ENCODE peak calls at places on chromosomes 6 and 20, in four cellular contexts. Z is sigmoid colon, R is transverse colon, Y is A549. S is an unnamed sample.

GRCh38 chr6:1232578-1232977 is 79.3 kb upstream of the FOXQ1 start:
- DNase-seq in Z (no peak), R (no peak), Y (no peak), S (no peak)

GRCh38 chr6:42318485-42318884 is 100.8 kb upstream of the MRPS10 start:
- DNase-seq in Z (no peak), R (no peak), Y (no peak), S (no peak)

GRCh38 chr6:5085638-5086293 is 625 bp downstream of the PPP1R3G start:
- DNase-seq in Z (no peak), R (peak), Y (no peak), S (peak)

GRCh38 chr20:38426006-38426405 is 9.1 kb downstream of the SNHG17 start:
- DNase-seq in Z (no peak), R (no peak), Y (peak), S (peak)

GRCh38 chr6:6970851-6971250 is 136.9 kb upstream of the RREB1 start:
- DNase-seq in Z (no peak), R (no peak), Y (no peak), S (no peak)

GRCh38 chr6:166228425-166228824 is 60.8 kb upstream of the TBXT start:
- DNase-seq in Z (no peak), R (no peak), Y (no peak), S (no peak)

GRCh38 chr6:3748726-3749389 is 2.7 kb downstream of the PXDC1 start:
- DNase-seq in Z (no peak), R (no peak), Y (no peak), S (no peak)

GRCh38 chr6:146090474-146090873 is 61.6 kb downstream of the GRM1 start:
- DNase-seq in Z (no peak), R (no peak), Y (no peak), S (no peak)

GRCh38 chr6:35611235-35611634 is 77.5 kb downstream of the FKBP5 start:
- DNase-seq in Z (no peak), R (no peak), Y (no peak), S (no peak)

GRCh38 chr20:32914031-32914430 is 55.3 kb downstream of the EFCAB8 start:
- DNase-seq in Z (peak), R (no peak), Y (no peak), S (no peak)

GRCh38 chr6:37354526-37355384 is 972 bp downstream of the RNF8 start:
- DNase-seq in Z (peak), R (peak), Y (peak), S (peak)

GRCh38 chr6:2970753-2971419 is 481 bp downstream of the SERPINB6 start:
- DNase-seq in Z (peak), R (peak), Y (peak), S (peak)

GRCh38 chr6:51910846-51911245 is 176.6 kb downstream of the PKHD1 start:
- DNase-seq in Z (no peak), R (no peak), Y (no peak), S (no peak)

GRCh38 chr6:154578004-154578559 is 67.6 kb upstream of the CNKSR3 start:
- DNase-seq in Z (no peak), R (no peak), Y (no peak), S (no peak)

GRCh38 chr6:41162687-41163418 is at the start of gene TREM2:
- DNase-seq in Z (no peak), R (no peak), Y (no peak), S (no peak)

GRCh38 chr6:123203928-123204327 is 207.9 kb downstream of the CLVS2 start:
- DNase-seq in Z (no peak), R (no peak), Y (no peak), S (no peak)

GRCh38 chr6:155188707-155189496 is 74.9 kb upstream of the CLDN20 start:
- DNase-seq in Z (no peak), R (no peak), Y (no peak), S (no peak)

GRCh38 chr20:12627485-12627884 is 381.3 kb upstream of the SPTLC3 start:
- DNase-seq in Z (no peak), R (no peak), Y (no peak), S (no peak)

GRCh38 chr20:33131949-33132822 is 35.8 kb upstream of the BPIFA2 start:
- DNase-seq in Z (no peak), R (no peak), Y (peak), S (no peak)

GRCh38 chr6:30002871-30003270 is 58.2 kb upstream of the POLR1H start:
- DNase-seq in Z (no peak), R (no peak), Y (no peak), S (no peak)

GRCh38 chr6:35044771-35045275 is 96.3 kb downstream of the TCP11 start:
- DNase-seq in Z (peak), R (peak), Y (no peak), S (no peak)

GRCh38 chr6:160069050-160069454 is 52.6 kb upstream of the SLC22A1 start:
- DNase-seq in Z (peak), R (peak), Y (no peak), S (no peak)

GRCh38 chr6:76416821-76417605 is 344.6 kb upstream of the IMPG1 start:
- DNase-seq in Z (no peak), R (peak), Y (no peak), S (no peak)

GRCh38 chr6:87730310-87730709 is 28.3 kb upstream of the AKIRIN2 start:
- DNase-seq in Z (peak), R (peak), Y (no peak), S (no peak)

GRCh38 chr6:137926207-137926731 is 59.2 kb downstream of the TNFAIP3 start:
- DNase-seq in Z (no peak), R (no peak), Y (no peak), S (peak)

GRCh38 chr6:106444777-106445507 is 84.4 kb downstream of the CRYBG1 start:
- DNase-seq in Z (no peak), R (no peak), Y (peak), S (peak)

GRCh38 chr6:133631421-133631820 is 257.5 kb upstream of the TCF21 start:
- DNase-seq in Z (no peak), R (no peak), Y (no peak), S (no peak)

GRCh38 chr6:152094992-152095592 is 287.6 kb downstream of the ESR1 start:
- DNase-seq in Z (peak), R (peak), Y (peak), S (peak)

GRCh38 chr6:4913705-4914411 is 90.0 kb downstream of the RPP40 start:
- DNase-seq in Z (no peak), R (no peak), Y (no peak), S (no peak)

GRCh38 chr6:155126727-155127439 is 131.8 kb downstream of the TIAM2 start:
- DNase-seq in Z (no peak), R (no peak), Y (peak), S (no peak)

DNA sequence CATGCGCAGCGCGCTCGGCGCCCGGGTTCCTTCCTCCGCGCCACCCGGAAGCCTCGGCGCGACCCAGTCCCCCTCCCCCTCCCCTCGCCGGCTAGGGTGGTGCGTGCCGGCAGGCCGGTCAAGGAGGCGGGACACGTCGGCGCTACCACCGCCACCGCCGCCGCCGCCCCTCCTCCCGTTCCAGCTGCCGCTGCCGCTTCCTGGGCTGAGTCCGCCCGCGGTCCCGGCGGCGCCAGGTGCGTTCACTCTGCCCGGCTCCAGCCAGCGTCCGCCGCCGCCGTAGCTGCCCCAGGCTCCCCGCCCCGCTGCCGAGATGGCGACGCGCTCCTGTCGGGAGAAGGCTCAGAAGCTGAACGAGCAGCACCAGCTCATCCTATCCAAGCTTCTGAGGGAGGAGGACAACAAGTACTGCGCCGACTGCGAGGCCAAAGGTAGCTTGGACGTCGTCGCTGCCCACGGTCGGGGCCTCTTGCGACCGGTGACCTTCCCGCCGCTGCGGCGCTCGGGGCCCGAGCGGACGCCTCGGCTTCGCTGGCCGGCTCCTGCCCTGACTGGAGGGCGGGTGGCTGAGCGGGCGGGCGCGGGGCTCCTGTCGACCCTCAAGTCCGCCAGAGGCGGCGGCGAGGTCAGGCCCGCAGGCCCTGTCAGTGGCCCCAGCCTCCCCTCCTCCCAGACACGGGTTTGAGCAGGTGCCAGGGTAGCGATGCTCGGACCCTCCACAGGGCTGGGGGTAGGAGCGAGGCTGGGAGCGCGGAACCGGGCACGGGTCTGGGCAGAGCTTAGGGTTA is at the start of gene SMAP1:
- DNase-seq in Z (peak), R (peak), Y (peak), S (peak)
- TF ChIP-seq POLR2A in Z (peak), R (peak), Y (peak), S (peak)

GRCh38 chr20:49871391-49871948 is 43.9 kb downstream of the SPATA2 start:
- DNase-seq in Z (no peak), R (no peak), Y (no peak), S (no peak)
- TF ChIP-seq POLR2A in Z (no peak), R (no peak), Y (no peak), S (no peak)

GRCh38 chr6:118893882-118894424 is at the start of gene ASF1A:
- DNase-seq in Z (peak), R (peak), Y (peak), S (peak)
- TF ChIP-seq POLR2A in Z (peak), R (peak), Y (peak), S (peak)

GRCh38 chr6:167559675-167560479 is 235.0 kb downstream of the TTLL2 start:
- DNase-seq in Z (peak), R (peak), Y (no peak), S (no peak)
- TF ChIP-seq POLR2A in Z (no peak), R (no peak), Y (no peak), S (no peak)